ENCODE peak calls at places on chromosomes 12 and 14, in five cellular contexts. S, R, D, V and Q are unnamed samples.

GRCh38 chr12:121060149-121061001 is 21.3 kb upstream of the OASL start:
- DNase-seq in S (no peak), R (peak; percentile 38), D (peak; percentile 63), V (no peak), Q (peak; percentile 74)

GRCh38 chr12:67320614-67321305 is 51.6 kb downstream of the CAND1 start:
- DNase-seq in S (no peak), R (no peak), D (peak; percentile 9), V (no peak), Q (no peak)

GRCh38 chr14:61476737-61477410 is 155.5 kb downstream of the PRKCH start:
- DNase-seq in S (no peak), R (no peak), D (peak; percentile 91), V (no peak), Q (peak; percentile 100)

GRCh38 chr12:93243689-93244513 is 133.8 kb upstream of the NUDT4 start:
- DNase-seq in S (no peak), R (no peak), D (peak; percentile 82), V (no peak), Q (peak; percentile 98)

GRCh38 chr12:120006248-120006975 is 17.4 kb downstream of the BICDL1 start:
- DNase-seq in S (no peak), R (no peak), D (no peak), V (no peak), Q (no peak)

GRCh38 chr12:113162102-113163029 is 12.8 kb downstream of the CFAP73 start:
- DNase-seq in S (no peak), R (no peak), D (peak; percentile 67), V (no peak), Q (peak; percentile 33)

GRCh38 chr12:19244312-19244711 is 114.8 kb downstream of the PLEKHA5 start:
- DNase-seq in S (no peak), R (no peak), D (peak; percentile 40), V (no peak), Q (no peak)

GRCh38 chr12:47360771-47361388 is 281.1 kb upstream of the AMIGO2 start:
- DNase-seq in S (no peak), R (no peak), D (no peak), V (no peak), Q (peak; percentile 27)

GRCh38 chr12:64608901-64609542 is 1.3 kb upstream of the RASSF3 start:
- DNase-seq in S (no peak), R (peak; percentile 34), D (peak; percentile 65), V (peak; percentile 31), Q (peak; percentile 64)

GRCh38 chr12:84636801-84637285 is 275.8 kb downstream of the SLC6A15 start:
- DNase-seq in S (no peak), R (no peak), D (peak; percentile 51), V (no peak), Q (no peak)

GRCh38 chr12:63802012-63802608 is 22.4 kb downstream of the RXYLT1 start:
- DNase-seq in S (no peak), R (peak; percentile 42), D (peak; percentile 38), V (peak; percentile 24), Q (peak; percentile 34)